ENCODE peak calls at places on chromosomes 16 and 17, in seven cellular contexts. One of them, this sample, is unnamed.
A peak's percentile ranks its signal among the peaks of the same experiment; 100 is the strongest.

GRCh38 chr16:50121721-50122445 is 31.2 kb upstream of the TENT4B start:
- DNase-seq in sciatic nerve: no peak
- DNase-seq in H54: no peak
- DNase-seq in RPMI7951: no peak
- DNase-seq in left cardiac atrium: no peak
- DNase-seq in stimulated activated CD4-positive, alpha-beta T cell treated with anti-CD3 and anti-CD28 coated beads, Interleukin-1b, Interleukin-23, amount 100 ng/mL, for 1 hour: no peak
- DNase-seq in NCI-H2081: no peak
- DNase-seq in this sample: no peak

GRCh38 chr17:40956401-40957254 is 10.1 kb downstream of the KRT39 start:
- DNase-seq in stimulated activated CD4-positive, alpha-beta T cell treated with anti-CD3 and anti-CD28 coated beads, Interleukin-1b, Interleukin-23, amount 100 ng/mL, for 1 hour: no peak
- DNase-seq in left cardiac atrium: no peak
- DNase-seq in H54: peak; percentile 45
- DNase-seq in NCI-H2081: no peak
- DNase-seq in RPMI7951: peak; percentile 83
- DNase-seq in sciatic nerve: no peak
- DNase-seq in this sample: no peak

GRCh38 chr16:8874388-8874787 is 5.6 kb upstream of the CARHSP1 start:
- DNase-seq in stimulated activated CD4-positive, alpha-beta T cell treated with anti-CD3 and anti-CD28 coated beads, Interleukin-1b, Interleukin-23, amount 100 ng/mL, for 1 hour: no peak
- DNase-seq in NCI-H2081: no peak
- DNase-seq in RPMI7951: no peak
- DNase-seq in sciatic nerve: no peak
- DNase-seq in left cardiac atrium: no peak
- DNase-seq in H54: no peak
- DNase-seq in this sample: no peak

GRCh38 chr16:70715860-70716357 is 30.1 kb upstream of the MTSS2 start:
- DNase-seq in H54: peak; percentile 63
- DNase-seq in RPMI7951: peak; percentile 70
- DNase-seq in stimulated activated CD4-positive, alpha-beta T cell treated with anti-CD3 and anti-CD28 coated beads, Interleukin-1b, Interleukin-23, amount 100 ng/mL, for 1 hour: no peak
- DNase-seq in NCI-H2081: no peak
- DNase-seq in left cardiac atrium: no peak
- DNase-seq in sciatic nerve: no peak
- DNase-seq in this sample: no peak

GRCh38 chr17:42279776-42280630 is 3.8 kb upstream of the STAT5B start:
- DNase-seq in left cardiac atrium: no peak
- DNase-seq in RPMI7951: no peak
- DNase-seq in H54: no peak
- DNase-seq in stimulated activated CD4-positive, alpha-beta T cell treated with anti-CD3 and anti-CD28 coated beads, Interleukin-1b, Interleukin-23, amount 100 ng/mL, for 1 hour: no peak
- DNase-seq in sciatic nerve: peak; percentile 34
- DNase-seq in NCI-H2081: no peak
- DNase-seq in this sample: no peak

GRCh38 chr16:47234-47633 is 6.2 kb downstream of the POLR3K start:
- DNase-seq in sciatic nerve: no peak
- DNase-seq in H54: no peak
- DNase-seq in RPMI7951: no peak
- DNase-seq in left cardiac atrium: no peak
- DNase-seq in stimulated activated CD4-positive, alpha-beta T cell treated with anti-CD3 and anti-CD28 coated beads, Interleukin-1b, Interleukin-23, amount 100 ng/mL, for 1 hour: no peak
- DNase-seq in NCI-H2081: no peak
- DNase-seq in this sample: no peak

GRCh38 chr17:51428668-51429486 is 168.5 kb downstream of the UTP18 start:
- DNase-seq in H54: no peak
- DNase-seq in stimulated activated CD4-positive, alpha-beta T cell treated with anti-CD3 and anti-CD28 coated beads, Interleukin-1b, Interleukin-23, amount 100 ng/mL, for 1 hour: no peak
- DNase-seq in left cardiac atrium: peak; percentile 26
- DNase-seq in RPMI7951: no peak
- DNase-seq in sciatic nerve: no peak
- DNase-seq in NCI-H2081: no peak
- DNase-seq in this sample: no peak

GRCh38 chr16:72877374-72878028 is 170.4 kb downstream of the ZFHX3 start:
- DNase-seq in RPMI7951: peak; percentile 97
- DNase-seq in H54: peak; percentile 68
- DNase-seq in left cardiac atrium: no peak
- DNase-seq in sciatic nerve: no peak
- DNase-seq in stimulated activated CD4-positive, alpha-beta T cell treated with anti-CD3 and anti-CD28 coated beads, Interleukin-1b, Interleukin-23, amount 100 ng/mL, for 1 hour: no peak
- DNase-seq in NCI-H2081: no peak
- DNase-seq in this sample: no peak

GRCh38 chr16:1362807-1363206 is 11.1 kb downstream of the GNPTG start:
- DNase-seq in left cardiac atrium: no peak
- DNase-seq in NCI-H2081: no peak
- DNase-seq in RPMI7951: no peak
- DNase-seq in sciatic nerve: no peak
- DNase-seq in H54: no peak
- DNase-seq in stimulated activated CD4-positive, alpha-beta T cell treated with anti-CD3 and anti-CD28 coated beads, Interleukin-1b, Interleukin-23, amount 100 ng/mL, for 1 hour: no peak
- DNase-seq in this sample: no peak

GRCh38 chr16:82197540-82198240 is 27.7 kb upstream of the MPHOSPH6 start:
- DNase-seq in NCI-H2081: no peak
- DNase-seq in H54: no peak
- DNase-seq in left cardiac atrium: no peak
- DNase-seq in stimulated activated CD4-positive, alpha-beta T cell treated with anti-CD3 and anti-CD28 coated beads, Interleukin-1b, Interleukin-23, amount 100 ng/mL, for 1 hour: no peak
- DNase-seq in RPMI7951: no peak
- DNase-seq in sciatic nerve: no peak
- DNase-seq in this sample: no peak

GRCh38 chr16:30892670-30893069 is 1.2 kb downstream of the BCL7C start:
- DNase-seq in left cardiac atrium: no peak
- DNase-seq in sciatic nerve: no peak
- DNase-seq in NCI-H2081: no peak
- DNase-seq in H54: no peak
- DNase-seq in stimulated activated CD4-positive, alpha-beta T cell treated with anti-CD3 and anti-CD28 coated beads, Interleukin-1b, Interleukin-23, amount 100 ng/mL, for 1 hour: no peak
- DNase-seq in RPMI7951: no peak
- DNase-seq in this sample: no peak

GRCh38 chr17:73360961-73361761 is 49.4 kb upstream of the CDC42EP4 start:
- DNase-seq in RPMI7951: no peak
- DNase-seq in sciatic nerve: no peak
- DNase-seq in stimulated activated CD4-positive, alpha-beta T cell treated with anti-CD3 and anti-CD28 coated beads, Interleukin-1b, Interleukin-23, amount 100 ng/mL, for 1 hour: no peak
- DNase-seq in NCI-H2081: no peak
- DNase-seq in H54: no peak
- DNase-seq in left cardiac atrium: no peak
- DNase-seq in this sample: no peak